ENCODE peak calls at places on chromosomes 4 and X, in five cellular contexts. I is neural progenitor cell, G is fibroblast of lung, D is hepatocyte, X is OCI-LY7. T is an unnamed sample. For H4K20me1, the result is how much of the 10 kb centered on the place peaks cover.

GRCh38 chr4:179399054-179399782 is 1957.0 kb upstream of the AGA start:
- DNase-seq in I (peak), G (no peak), D (no peak), X (no peak), T (no peak)

GRCh38 chrX:130110379-130111219 is at the start of gene ELF4:
- DNase-seq in I (peak), G (peak), D (peak), X (peak), T (peak)

GRCh38 chr4:72777436-72777835 is 208.4 kb upstream of the ADAMTS3 start:
- DNase-seq in I (no peak), G (no peak), D (no peak), X (no peak), T (no peak)

GRCh38 chr4:128818442-128818841 is 8.9 kb downstream of the JADE1 start:
- DNase-seq in I (no peak), G (no peak), D (no peak), X (no peak), T (no peak)

GRCh38 chrX:24235084-24235710 is 78.7 kb downstream of the SUPT20HL2 start:
- DNase-seq in I (no peak), G (no peak), D (no peak), X (no peak), T (no peak)

GRCh38 chr4:18850763-18851331 is 829.3 kb upstream of the LCORL start:
- DNase-seq in I (no peak), G (peak), D (no peak), X (no peak), T (no peak)

GRCh38 chrX:134908235-134908834 is 82.5 kb upstream of the SMIM10 start:
- DNase-seq in I (no peak), G (peak), D (peak), X (peak), T (peak)

GRCh38 chr4:76341063-76341462 is 34.5 kb downstream of the STBD1 start:
- DNase-seq in I (no peak), G (peak), D (peak), X (no peak), T (peak)

GRCh38 chr4:94570558-94570957 is 118.8 kb downstream of the PDLIM5 start:
- DNase-seq in I (peak), G (no peak), D (no peak), X (no peak), T (no peak)

GRCh38 chrX:24498181-24498580 is 33.1 kb downstream of the PDK3 start:
- DNase-seq in I (peak), G (peak), D (peak), X (no peak), T (no peak)

GRCh38 chr4:55948726-55949479 is at the start of gene CEP135:
- DNase-seq in I (peak), G (peak), D (peak), X (peak), T (peak)

GRCh38 chr4:337932-338758 is 531 bp downstream of the ZNF141 start:
- DNase-seq in I (no peak), G (peak), D (peak), X (no peak), T (no peak)

GRCh38 chr4:102521570-102522553 is 20.7 kb downstream of the NFKB1 start:
- DNase-seq in I (no peak), G (no peak), D (no peak), X (no peak), T (no peak)
- H4K20me1 ChIP-seq in I (under half), G (under half), D (under half), X (under half), T (under half)

DNA sequence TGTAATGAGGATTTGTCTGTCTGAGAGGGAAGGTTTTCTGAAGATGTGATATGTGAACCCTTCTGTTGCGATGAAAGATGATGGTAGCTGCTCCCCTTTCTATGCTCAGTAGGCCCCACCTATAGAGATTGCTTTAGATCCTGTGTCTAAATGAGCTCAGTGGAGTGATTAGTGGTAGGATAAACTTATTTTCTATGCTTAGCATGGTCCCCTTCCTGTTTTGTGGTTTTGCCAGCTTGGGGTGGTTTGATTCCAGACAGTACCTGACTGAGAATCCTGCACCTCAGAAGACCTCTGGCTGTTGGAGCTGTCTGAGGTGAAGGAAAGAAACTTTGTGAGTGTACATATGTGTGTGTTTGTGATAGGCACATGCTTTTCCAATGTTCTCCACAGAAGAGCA is 17.7 kb downstream of the MSN start:
- DNase-seq in I (no peak), G (no peak), D (no peak), X (no peak), T (no peak)
- H4K20me1 ChIP-seq in I (under half), G (under half), D (under half), X (under half), T (half or more)

GRCh38 chr4:8832130-8832930 is 39.3 kb downstream of the HMX1 start:
- DNase-seq in I (no peak), G (no peak), D (no peak), X (no peak), T (no peak)

GRCh38 chr4:8835521-8836365 is 35.9 kb downstream of the HMX1 start:
- DNase-seq in I (no peak), G (no peak), D (no peak), X (no peak), T (no peak)

GRCh38 chr4:8836664-8837171 is 34.9 kb downstream of the HMX1 start:
- DNase-seq in I (no peak), G (no peak), D (no peak), X (no peak), T (no peak)

GRCh38 chr4:8837181-8837811 is 34.3 kb downstream of the HMX1 start:
- DNase-seq in I (peak), G (no peak), D (no peak), X (no peak), T (no peak)

GRCh38 chr4:8834681-8835220 is 36.9 kb downstream of the HMX1 start:
- DNase-seq in I (no peak), G (no peak), D (no peak), X (no peak), T (no peak)
- H4K20me1 ChIP-seq in I (under half), G (under half), D (under half), X (under half), T (under half)

DNA sequence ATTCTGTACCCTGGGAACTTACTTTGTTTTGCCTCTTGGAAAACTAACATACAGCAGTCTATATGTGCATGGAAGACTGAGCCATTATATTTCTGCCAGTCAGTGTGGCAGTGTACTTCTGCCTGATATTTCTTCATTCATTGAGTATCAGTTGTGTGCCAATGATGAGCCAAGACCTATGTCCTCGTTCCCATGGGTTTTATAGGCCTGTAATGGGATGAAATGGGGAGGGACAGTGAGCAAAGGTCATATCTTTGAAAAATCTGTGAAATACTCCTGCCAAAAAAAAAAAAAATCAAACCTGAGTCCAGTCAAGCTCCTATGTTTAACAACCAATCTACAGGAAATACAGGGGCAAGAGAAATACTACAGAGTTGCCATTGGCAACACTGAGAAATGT is 9.1 kb downstream of the NSD2 start:
- DNase-seq in I (no peak), G (no peak), D (no peak), X (no peak), T (no peak)
- H4K20me1 ChIP-seq in I (half or more), G (under half), D (under half), X (under half), T (under half)

GRCh38 chr4:101259876-101260275 is 87.5 kb downstream of the PPP3CA start:
- DNase-seq in I (no peak), G (peak), D (no peak), X (no peak), T (no peak)
- H4K20me1 ChIP-seq in I (under half), G (under half), D (under half), X (under half), T (under half)

DNA sequence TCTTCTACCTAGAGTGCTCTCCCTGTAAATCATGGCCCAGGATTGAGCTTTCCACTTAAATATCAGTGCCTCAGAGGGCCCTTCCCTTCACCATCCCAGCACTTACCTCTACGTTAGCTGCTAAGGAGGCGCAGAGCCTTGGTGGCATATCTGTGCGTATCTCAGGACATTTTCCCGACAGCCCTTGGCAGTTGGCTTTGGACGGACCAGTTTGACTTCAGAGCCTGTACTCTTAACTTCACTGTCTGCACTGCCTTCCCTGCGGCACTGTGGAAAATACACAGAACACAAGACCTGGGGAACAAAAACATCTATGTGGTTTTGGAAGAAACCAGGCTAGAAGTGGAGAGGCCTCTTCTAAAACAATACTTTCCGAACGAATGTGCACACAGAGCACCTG is 2.4 kb downstream of the TADA2B start:
- DNase-seq in I (no peak), G (no peak), D (no peak), X (no peak), T (no peak)
- H4K20me1 ChIP-seq in I (half or more), G (under half), D (half or more), X (under half), T (under half)

T was measured in PC-3.